ENCODE peak calls at places on chromosome 2, in five cellular contexts. A, G, T, I and D are unnamed samples.

GRCh38 chr2:40256649-40257048 is 195.2 kb downstream of the SLC8A1 start:
- DNase-seq in A (no peak), G (no peak), T (peak), I (no peak), D (no peak)

GRCh38 chr2:100241236-100241635 is 81.1 kb downstream of the LONRF2 start:
- DNase-seq in A (no peak), G (no peak), T (no peak), I (no peak), D (no peak)

GRCh38 chr2:238847841-238848565 is at the start of gene TWIST2:
- DNase-seq in A (no peak), G (no peak), T (peak), I (peak), D (no peak)

GRCh38 chr2:84052043-84052442 is 407.0 kb downstream of the SUCLG1 start:
- DNase-seq in A (no peak), G (no peak), T (no peak), I (no peak), D (no peak)

GRCh38 chr2:28801726-28802125 is 8.9 kb upstream of the SPDYA start:
- DNase-seq in A (no peak), G (no peak), T (no peak), I (peak), D (no peak)

GRCh38 chr2:132816234-132816633 is 146.2 kb upstream of the LYPD1 start:
- DNase-seq in A (no peak), G (no peak), T (no peak), I (no peak), D (no peak)

GRCh38 chr2:188970201-188970600 is 4.0 kb upstream of the COL3A1 start:
- DNase-seq in A (no peak), G (no peak), T (no peak), I (no peak), D (no peak)

GRCh38 chr2:101113441-101114267 is 37.5 kb downstream of the TBC1D8 start:
- DNase-seq in A (no peak), G (no peak), T (no peak), I (peak), D (no peak)

GRCh38 chr2:167406558-167406957 is 518.3 kb downstream of the XIRP2 start:
- DNase-seq in A (no peak), G (no peak), T (no peak), I (peak), D (no peak)

GRCh38 chr2:54336136-54336976 is 80.3 kb upstream of the TSPYL6 start:
- DNase-seq in A (no peak), G (no peak), T (no peak), I (peak), D (no peak)

GRCh38 chr2:200689115-200689514 is 103.3 kb downstream of the AOX1 start:
- DNase-seq in A (no peak), G (no peak), T (no peak), I (no peak), D (no peak)

GRCh38 chr2:182917924-182918323 is 51.5 kb upstream of the FRZB start:
- DNase-seq in A (no peak), G (no peak), T (no peak), I (no peak), D (no peak)

GRCh38 chr2:108719149-108720044 is at the start of gene RANBP2:
- DNase-seq in A (peak), G (peak), T (peak), I (peak), D (peak)
- TF ChIP-seq CTCF in A (no peak), G (no peak), T (no peak), I (no peak), D (no peak)

DNA sequence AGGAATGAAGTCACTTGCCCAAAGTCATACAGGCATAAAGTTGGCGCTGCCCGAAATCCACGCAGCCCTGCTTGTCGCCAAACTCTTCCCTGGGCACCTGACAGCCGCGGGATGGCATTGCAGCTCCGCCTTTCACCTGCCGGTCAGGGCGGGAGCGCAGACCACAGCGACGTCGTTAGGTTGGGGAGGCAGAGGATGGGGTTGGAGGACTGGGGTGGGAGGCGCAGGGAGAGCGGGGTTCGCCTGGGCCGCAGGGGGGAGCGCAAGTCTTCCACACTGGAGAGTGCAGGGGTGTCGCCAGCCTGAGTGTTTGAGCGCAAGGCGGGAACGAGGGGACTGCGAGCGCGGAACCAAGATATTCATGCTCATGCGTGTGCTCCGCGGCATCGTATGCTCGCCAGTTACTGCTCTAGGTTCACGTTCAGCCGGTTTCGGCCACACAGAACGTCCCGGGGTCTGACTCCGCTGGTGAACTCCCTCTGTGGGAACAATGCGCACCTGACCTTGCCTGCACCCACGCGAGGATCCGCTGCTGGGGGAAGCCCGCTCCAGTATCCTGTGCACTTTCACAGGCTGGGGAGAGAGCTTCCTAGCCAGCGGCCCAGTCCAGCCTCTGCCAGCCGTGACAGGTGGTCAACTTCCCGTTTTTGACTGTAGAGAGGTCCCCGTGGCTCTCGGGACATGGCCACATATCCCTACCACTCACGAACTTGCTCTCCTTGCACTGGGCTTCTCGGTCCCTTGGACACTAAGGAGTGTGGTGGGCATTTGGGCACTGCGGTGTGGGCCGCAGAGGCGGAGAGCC is 767 bp upstream of the NPPC start:
- DNase-seq in A (peak), G (peak), T (no peak), I (no peak), D (peak)
- TF ChIP-seq CTCF in A (no peak), G (no peak), T (no peak), I (no peak), D (no peak)

DNA sequence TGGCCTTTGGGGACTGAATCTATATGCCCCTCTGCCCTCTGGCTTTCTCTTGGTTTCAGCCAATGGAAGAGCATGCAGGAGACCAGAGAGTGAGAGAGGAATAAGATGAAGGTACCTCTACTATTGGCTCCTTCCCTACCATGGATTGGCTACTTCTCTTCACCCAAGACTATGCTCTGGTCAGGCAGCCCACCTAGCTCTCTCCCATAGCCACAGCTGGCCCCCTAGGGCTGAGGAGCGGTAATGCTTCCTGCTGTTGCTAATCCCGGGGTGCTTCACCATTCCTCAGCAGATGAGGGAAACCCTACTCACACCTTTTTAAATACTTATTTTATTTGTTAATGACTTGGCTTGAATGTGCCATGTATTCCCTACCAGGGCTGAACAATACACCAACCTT is 142.4 kb downstream of the MREG start:
- DNase-seq in A (peak), G (no peak), T (peak), I (no peak), D (no peak)
- TF ChIP-seq CTCF in A (no peak), G (peak), T (peak), I (peak), D (no peak)

GRCh38 chr2:153477096-153477555 is 1.4 kb downstream of the RPRM start:
- DNase-seq in A (no peak), G (peak), T (peak), I (no peak), D (peak)
- TF ChIP-seq CTCF in A (no peak), G (no peak), T (peak), I (peak), D (no peak)